ENCODE peak calls at places on chromosomes 16 and 17, in nine cellular contexts. One of them, this sample, is unnamed.

GRCh38 chr16:81896902-81897301 is 114.4 kb downstream of the SDR42E1 start:
- DNase-seq in CD4-positive, alpha-beta T cell: no peak
- DNase-seq in psoas muscle: no peak
- DNase-seq in adrenal gland: no peak
- DNase-seq in fibroblast of pulmonary artery: no peak
- DNase-seq in neural progenitor cell: no peak
- DNase-seq in neural crest cell: no peak
- DNase-seq in Caco-2: no peak
- DNase-seq in epithelial cell of esophagus: no peak
- DNase-seq in this sample: no peak

GRCh38 chr17:76943781-76944213 is 75.6 kb downstream of the MGAT5B start:
- DNase-seq in CD4-positive, alpha-beta T cell: no peak
- DNase-seq in adrenal gland: no peak
- DNase-seq in epithelial cell of esophagus: no peak
- DNase-seq in fibroblast of pulmonary artery: no peak
- DNase-seq in Caco-2: no peak
- DNase-seq in psoas muscle: no peak
- DNase-seq in neural crest cell: no peak
- DNase-seq in neural progenitor cell: no peak
- DNase-seq in this sample: no peak

GRCh38 chr16:55433030-55433429 is 46.0 kb upstream of the MMP2 start:
- DNase-seq in epithelial cell of esophagus: no peak
- DNase-seq in psoas muscle: no peak
- DNase-seq in Caco-2: peak; percentile 63
- DNase-seq in fibroblast of pulmonary artery: no peak
- DNase-seq in neural progenitor cell: no peak
- DNase-seq in adrenal gland: no peak
- DNase-seq in CD4-positive, alpha-beta T cell: no peak
- DNase-seq in neural crest cell: no peak
- DNase-seq in this sample: no peak

GRCh38 chr17:6472517-6472916 is 28.3 kb downstream of the PIMREG start:
- DNase-seq in fibroblast of pulmonary artery: no peak
- DNase-seq in epithelial cell of esophagus: no peak
- DNase-seq in psoas muscle: no peak
- DNase-seq in CD4-positive, alpha-beta T cell: no peak
- DNase-seq in neural progenitor cell: no peak
- DNase-seq in adrenal gland: no peak
- DNase-seq in Caco-2: no peak
- DNase-seq in neural crest cell: no peak
- DNase-seq in this sample: no peak

GRCh38 chr17:46764709-46765401 is 53.6 kb downstream of the WNT3 start:
- DNase-seq in adrenal gland: peak; percentile 77
- DNase-seq in psoas muscle: peak; percentile 65
- DNase-seq in Caco-2: no peak
- DNase-seq in neural crest cell: no peak
- DNase-seq in epithelial cell of esophagus: peak; percentile 57
- DNase-seq in fibroblast of pulmonary artery: peak; percentile 92
- DNase-seq in neural progenitor cell: no peak
- DNase-seq in CD4-positive, alpha-beta T cell: no peak
- DNase-seq in this sample: no peak

GRCh38 chr17:77723071-77723908 is 235.2 kb upstream of the TNRC6C start:
- DNase-seq in neural crest cell: no peak
- DNase-seq in neural progenitor cell: no peak
- DNase-seq in adrenal gland: no peak
- DNase-seq in psoas muscle: no peak
- DNase-seq in CD4-positive, alpha-beta T cell: no peak
- DNase-seq in fibroblast of pulmonary artery: no peak
- DNase-seq in Caco-2: no peak
- DNase-seq in epithelial cell of esophagus: no peak
- DNase-seq in this sample: no peak

GRCh38 chr17:69669441-69670178 is 255.1 kb downstream of the MAP2K6 start:
- DNase-seq in Caco-2: no peak
- DNase-seq in fibroblast of pulmonary artery: no peak
- DNase-seq in adrenal gland: no peak
- DNase-seq in psoas muscle: no peak
- DNase-seq in neural progenitor cell: no peak
- DNase-seq in CD4-positive, alpha-beta T cell: no peak
- DNase-seq in epithelial cell of esophagus: no peak
- DNase-seq in neural crest cell: no peak
- DNase-seq in this sample: no peak

GRCh38 chr17:47694018-47694817 is at the start of gene TBKBP1:
- DNase-seq in CD4-positive, alpha-beta T cell: peak; percentile 40
- DNase-seq in neural progenitor cell: peak; percentile 94
- DNase-seq in psoas muscle: peak; percentile 79
- DNase-seq in epithelial cell of esophagus: no peak
- DNase-seq in fibroblast of pulmonary artery: peak; percentile 76
- DNase-seq in neural crest cell: peak; percentile 87
- DNase-seq in Caco-2: peak; percentile 85
- DNase-seq in adrenal gland: peak; percentile 59
- DNase-seq in this sample: peak; percentile 80

GRCh38 chr17:73101031-73101430 is 8.5 kb upstream of the SLC39A11 start:
- DNase-seq in adrenal gland: no peak
- DNase-seq in CD4-positive, alpha-beta T cell: no peak
- DNase-seq in psoas muscle: no peak
- DNase-seq in neural progenitor cell: no peak
- DNase-seq in fibroblast of pulmonary artery: no peak
- DNase-seq in epithelial cell of esophagus: no peak
- DNase-seq in Caco-2: no peak
- DNase-seq in neural crest cell: no peak
- DNase-seq in this sample: no peak

GRCh38 chr16:56971768-56972043 is 10.0 kb downstream of the CETP start:
- DNase-seq in psoas muscle: peak; percentile 12
- DNase-seq in Caco-2: no peak
- DNase-seq in epithelial cell of esophagus: no peak
- DNase-seq in neural progenitor cell: no peak
- DNase-seq in fibroblast of pulmonary artery: no peak
- DNase-seq in CD4-positive, alpha-beta T cell: no peak
- DNase-seq in neural crest cell: no peak
- DNase-seq in adrenal gland: no peak
- DNase-seq in this sample: no peak

GRCh38 chr16:85112364-85112763 is at the start of gene CIBAR2:
- DNase-seq in neural crest cell: peak; percentile 36
- DNase-seq in CD4-positive, alpha-beta T cell: no peak
- DNase-seq in fibroblast of pulmonary artery: no peak
- DNase-seq in neural progenitor cell: peak; percentile 76
- DNase-seq in epithelial cell of esophagus: no peak
- DNase-seq in Caco-2: no peak
- DNase-seq in psoas muscle: no peak
- DNase-seq in adrenal gland: no peak
- DNase-seq in this sample: no peak

GRCh38 chr16:21205303-21205702 is 6.1 kb downstream of the ZP2 start:
- DNase-seq in psoas muscle: no peak
- DNase-seq in adrenal gland: no peak
- DNase-seq in neural progenitor cell: no peak
- DNase-seq in fibroblast of pulmonary artery: no peak
- DNase-seq in neural crest cell: no peak
- DNase-seq in CD4-positive, alpha-beta T cell: no peak
- DNase-seq in Caco-2: no peak
- DNase-seq in epithelial cell of esophagus: no peak
- DNase-seq in this sample: no peak

GRCh38 chr16:80250376-80250775 is 290.4 kb upstream of the DYNLRB2 start:
- DNase-seq in fibroblast of pulmonary artery: no peak
- DNase-seq in neural crest cell: no peak
- DNase-seq in CD4-positive, alpha-beta T cell: no peak
- DNase-seq in neural progenitor cell: no peak
- DNase-seq in psoas muscle: no peak
- DNase-seq in epithelial cell of esophagus: peak; percentile 43
- DNase-seq in adrenal gland: no peak
- DNase-seq in Caco-2: no peak
- DNase-seq in this sample: no peak

GRCh38 chr16:59633996-59634579 is 900.0 kb upstream of the GOT2 start:
- DNase-seq in fibroblast of pulmonary artery: peak; percentile 39
- DNase-seq in psoas muscle: no peak
- DNase-seq in CD4-positive, alpha-beta T cell: no peak
- DNase-seq in neural crest cell: no peak
- DNase-seq in neural progenitor cell: no peak
- DNase-seq in Caco-2: no peak
- DNase-seq in adrenal gland: no peak
- DNase-seq in epithelial cell of esophagus: peak; percentile 26
- DNase-seq in this sample: no peak

GRCh38 chr17:73705594-73705993 is 61.3 kb upstream of the SDK2 start:
- DNase-seq in CD4-positive, alpha-beta T cell: no peak
- DNase-seq in Caco-2: no peak
- DNase-seq in adrenal gland: peak; percentile 68
- DNase-seq in fibroblast of pulmonary artery: peak; percentile 7
- DNase-seq in neural crest cell: no peak
- DNase-seq in neural progenitor cell: no peak
- DNase-seq in epithelial cell of esophagus: peak; percentile 32
- DNase-seq in psoas muscle: no peak
- DNase-seq in this sample: no peak

GRCh38 chr16:57538235-57538711 is 1.9 kb upstream of the CCDC102A start:
- DNase-seq in neural progenitor cell: no peak
- DNase-seq in adrenal gland: no peak
- DNase-seq in fibroblast of pulmonary artery: no peak
- DNase-seq in Caco-2: no peak
- DNase-seq in CD4-positive, alpha-beta T cell: no peak
- DNase-seq in epithelial cell of esophagus: no peak
- DNase-seq in neural crest cell: no peak
- DNase-seq in psoas muscle: no peak
- DNase-seq in this sample: no peak

DNA sequence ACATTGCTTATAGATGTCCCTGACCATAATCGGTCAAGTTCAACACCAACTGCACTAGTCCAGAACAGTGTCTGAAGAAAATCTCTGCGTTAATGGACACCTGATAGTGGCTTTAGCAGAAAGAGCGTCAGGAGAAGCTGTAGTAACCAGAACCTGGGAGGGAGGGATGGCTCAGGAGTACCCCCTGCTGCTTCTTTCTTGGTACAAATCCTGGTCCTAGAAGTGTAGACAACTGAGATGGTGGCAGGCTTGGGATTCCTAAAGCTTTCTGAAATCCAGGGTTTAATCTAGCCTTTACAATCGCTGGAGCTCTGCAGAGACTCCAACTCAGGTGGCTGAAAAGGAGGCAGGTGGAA is 5.4 kb downstream of the MAP3K14 start:
- DNase-seq in fibroblast of pulmonary artery: no peak
- DNase-seq in epithelial cell of esophagus: no peak
- DNase-seq in Caco-2: no peak
- DNase-seq in neural progenitor cell: peak; percentile 21
- DNase-seq in adrenal gland: no peak
- DNase-seq in CD4-positive, alpha-beta T cell: no peak
- DNase-seq in psoas muscle: no peak
- DNase-seq in neural crest cell: no peak
- DNase-seq in this sample: no peak
- TF ChIP-seq CTCF in fibroblast of pulmonary artery: no peak
- TF ChIP-seq CTCF in epithelial cell of esophagus: no peak
- TF ChIP-seq CTCF in Caco-2: no peak
- TF ChIP-seq CTCF in neural progenitor cell: no peak
- TF ChIP-seq CTCF in adrenal gland: no peak
- TF ChIP-seq CTCF in CD4-positive, alpha-beta T cell: no peak
- TF ChIP-seq CTCF in psoas muscle: peak; percentile 14
- TF ChIP-seq CTCF in neural crest cell: no peak
- TF ChIP-seq CTCF in this sample: no peak

DNA sequence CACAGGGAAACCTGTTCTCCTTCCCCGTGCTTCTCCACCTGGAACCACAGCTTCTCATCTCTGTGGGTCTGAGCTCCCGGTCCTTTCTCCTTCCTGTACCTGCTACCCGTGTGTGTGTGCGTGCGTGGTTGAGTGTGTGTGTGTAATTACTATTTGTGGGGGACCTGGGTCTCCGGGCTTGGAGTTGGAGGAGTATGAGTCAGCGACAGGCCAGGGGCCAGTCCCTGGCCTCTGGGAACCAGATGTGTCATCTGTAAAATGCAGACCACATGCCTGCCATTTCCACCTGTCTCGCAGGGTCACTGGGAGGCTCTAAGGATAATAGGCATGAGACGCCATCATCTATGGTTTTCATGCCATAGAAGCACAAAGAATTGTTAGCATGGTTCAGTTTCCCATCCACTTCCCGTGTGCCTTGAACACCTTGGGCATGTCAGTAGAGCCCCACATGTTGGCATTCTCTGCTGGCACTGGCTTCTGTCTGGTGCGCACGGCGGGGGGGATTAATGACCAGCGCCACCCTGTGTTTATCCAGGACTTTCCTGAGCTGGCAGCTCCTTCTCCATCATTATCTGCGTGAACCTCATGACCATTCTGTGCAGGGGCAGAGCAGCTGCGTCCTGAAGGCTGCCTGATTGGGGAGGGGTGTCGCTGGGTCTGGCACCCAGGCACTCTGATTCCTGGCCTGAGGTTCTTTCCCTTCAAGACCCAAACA is 1.5 kb downstream of the ZNF205 start:
- DNase-seq in epithelial cell of esophagus: no peak
- DNase-seq in fibroblast of pulmonary artery: no peak
- DNase-seq in CD4-positive, alpha-beta T cell: no peak
- DNase-seq in Caco-2: no peak
- DNase-seq in neural crest cell: no peak
- DNase-seq in adrenal gland: no peak
- DNase-seq in psoas muscle: no peak
- DNase-seq in neural progenitor cell: no peak
- DNase-seq in this sample: no peak
- TF ChIP-seq CTCF in epithelial cell of esophagus: no peak
- TF ChIP-seq CTCF in fibroblast of pulmonary artery: no peak
- TF ChIP-seq CTCF in CD4-positive, alpha-beta T cell: no peak
- TF ChIP-seq CTCF in Caco-2: no peak
- TF ChIP-seq CTCF in neural crest cell: no peak
- TF ChIP-seq CTCF in adrenal gland: no peak
- TF ChIP-seq CTCF in psoas muscle: no peak
- TF ChIP-seq CTCF in neural progenitor cell: no peak
- TF ChIP-seq CTCF in this sample: no peak

GRCh38 chr17:81859906-81860755 is at the start of gene P4HB:
- DNase-seq in CD4-positive, alpha-beta T cell: no peak
- DNase-seq in epithelial cell of esophagus: no peak
- DNase-seq in neural progenitor cell: no peak
- DNase-seq in psoas muscle: peak; percentile 100
- DNase-seq in adrenal gland: no peak
- DNase-seq in neural crest cell: peak; percentile 13
- DNase-seq in fibroblast of pulmonary artery: no peak
- DNase-seq in Caco-2: no peak
- DNase-seq in this sample: no peak
- TF ChIP-seq CTCF in CD4-positive, alpha-beta T cell: no peak
- TF ChIP-seq CTCF in epithelial cell of esophagus: no peak
- TF ChIP-seq CTCF in neural progenitor cell: no peak
- TF ChIP-seq CTCF in psoas muscle: no peak
- TF ChIP-seq CTCF in adrenal gland: no peak
- TF ChIP-seq CTCF in neural crest cell: no peak
- TF ChIP-seq CTCF in fibroblast of pulmonary artery: no peak
- TF ChIP-seq CTCF in Caco-2: no peak
- TF ChIP-seq CTCF in this sample: no peak

DNA sequence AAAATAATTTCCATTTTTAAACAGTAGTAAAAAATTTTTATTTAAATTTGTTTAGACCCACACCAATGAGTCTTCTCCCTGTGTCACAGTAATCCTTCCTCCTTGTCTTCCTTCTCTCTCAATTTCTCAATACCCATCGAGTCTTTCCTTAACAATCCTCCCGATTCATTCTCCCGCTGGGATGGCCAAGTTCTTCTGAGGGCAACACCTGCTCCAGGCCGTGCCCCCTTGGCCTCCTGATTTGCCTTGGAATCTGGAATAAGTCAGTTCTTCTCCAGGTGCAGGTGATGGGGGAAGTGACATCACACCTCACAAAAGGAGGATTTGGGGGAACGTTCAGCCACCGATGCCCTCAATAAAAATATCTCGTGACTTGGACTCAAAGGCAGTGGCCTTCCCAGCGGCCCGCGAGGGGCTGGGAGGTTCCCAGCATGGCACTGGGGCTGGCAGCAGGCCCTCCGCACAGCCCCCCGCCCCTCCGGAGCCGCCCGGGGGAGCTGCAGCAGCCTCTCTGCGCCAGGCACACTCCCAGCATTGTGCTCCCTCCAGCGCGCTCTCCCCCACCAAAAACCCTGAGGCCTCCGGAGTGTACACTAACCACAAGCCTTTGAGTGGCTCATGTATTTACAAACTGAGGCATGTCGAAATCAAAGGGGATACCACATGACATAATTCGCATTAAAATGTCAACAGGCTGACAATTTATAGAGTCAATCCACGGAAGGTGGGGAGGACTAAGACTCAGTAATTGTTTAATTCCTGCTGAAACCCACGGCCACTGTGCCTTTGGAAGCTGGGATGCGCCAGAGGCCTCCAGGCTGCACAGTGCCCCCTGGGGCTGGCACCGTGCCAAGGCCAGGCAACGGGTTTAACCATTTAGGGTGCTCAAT is 120.5 kb downstream of the ZFHX3 start:
- DNase-seq in Caco-2: no peak
- DNase-seq in adrenal gland: no peak
- DNase-seq in CD4-positive, alpha-beta T cell: no peak
- DNase-seq in psoas muscle: peak; percentile 66
- DNase-seq in fibroblast of pulmonary artery: peak; percentile 58
- DNase-seq in neural progenitor cell: no peak
- DNase-seq in neural crest cell: no peak
- DNase-seq in epithelial cell of esophagus: peak; percentile 93
- DNase-seq in this sample: no peak
- TF ChIP-seq CTCF in Caco-2: peak; percentile 14
- TF ChIP-seq CTCF in adrenal gland: no peak
- TF ChIP-seq CTCF in CD4-positive, alpha-beta T cell: no peak
- TF ChIP-seq CTCF in psoas muscle: no peak
- TF ChIP-seq CTCF in fibroblast of pulmonary artery: no peak
- TF ChIP-seq CTCF in neural progenitor cell: no peak
- TF ChIP-seq CTCF in neural crest cell: no peak
- TF ChIP-seq CTCF in epithelial cell of esophagus: no peak
- TF ChIP-seq CTCF in this sample: no peak

This sample was measured in progenitor cell of endocrine pancreas.